ENCODE peak calls at places on chromosomes 13 and 19, in five cellular contexts. K is GM12878, W is IMR-90, B is GM23248, P is fibroblast of lung. N is an unnamed sample. For H4K20me1, the result is how much of the 10 kb centered on the place peaks cover.

GRCh38 chr13:40565282-40566148 is 100.9 kb downstream of the FOXO1 start:
- DNase-seq in K (no peak), W (no peak), B (peak), P (no peak), N (peak)

GRCh38 chr13:99307247-99307646 is at the start of gene GPR183:
- DNase-seq in K (no peak), W (peak), B (peak), P (peak), N (no peak)

GRCh38 chr13:46654956-46655726 is 102.2 kb downstream of the LRCH1 start:
- DNase-seq in K (no peak), W (no peak), B (no peak), P (no peak), N (no peak)

GRCh38 chr13:94416454-94417080 is 62.9 kb downstream of the DCT start:
- DNase-seq in K (no peak), W (peak), B (peak), P (peak), N (no peak)

GRCh38 chr19:48631254-48631653 is 5.9 kb downstream of the DBP start:
- DNase-seq in K (no peak), W (no peak), B (no peak), P (no peak), N (peak)

GRCh38 chr19:30784850-30785459 is 412.8 kb downstream of the ZNF536 start:
- DNase-seq in K (no peak), W (peak), B (peak), P (no peak), N (peak)

GRCh38 chr13:65470781-65471180 is 1759.4 kb downstream of the PCDH9 start:
- DNase-seq in K (no peak), W (peak), B (no peak), P (peak), N (no peak)

GRCh38 chr13:110726726-110727125 is 13.2 kb downstream of the ING1 start:
- DNase-seq in K (no peak), W (no peak), B (no peak), P (no peak), N (no peak)

GRCh38 chr13:110421061-110421460 is 114.0 kb downstream of the COL4A2 start:
- DNase-seq in K (no peak), W (no peak), B (no peak), P (peak), N (no peak)

GRCh38 chr19:44278181-44278690 is 18.6 kb downstream of the ZNF233 start:
- DNase-seq in K (no peak), W (peak), B (peak), P (peak), N (peak)

GRCh38 chr19:1259873-1260748 is 9.0 kb upstream of the CIRBP start:
- DNase-seq in K (no peak), W (no peak), B (peak), P (no peak), N (peak)

GRCh38 chr19:48896191-48896720 is 2.3 kb downstream of the TULP2 start:
- DNase-seq in K (no peak), W (no peak), B (peak), P (peak), N (no peak)

GRCh38 chr19:29831041-29831548 is 19.3 kb downstream of the CCNE1 start:
- DNase-seq in K (no peak), W (no peak), B (peak), P (no peak), N (peak)

GRCh38 chr13:75492389-75492788 is 10.4 kb upstream of the TBC1D4 start:
- DNase-seq in K (no peak), W (peak), B (peak), P (peak), N (no peak)

GRCh38 chr19:37243206-37243632 is 25.2 kb downstream of the ZNF383 start:
- DNase-seq in K (no peak), W (no peak), B (no peak), P (no peak), N (no peak)

GRCh38 chr19:39833464-39834286 is at the start of gene DYRK1B:
- DNase-seq in K (peak), W (peak), B (peak), P (peak), N (peak)

GRCh38 chr13:84821261-84821660 is 939.0 kb upstream of the SLITRK1 start:
- DNase-seq in K (no peak), W (no peak), B (no peak), P (peak), N (no peak)

GRCh38 chr13:50711449-50711848 is 132.0 kb downstream of the DLEU7 start:
- DNase-seq in K (no peak), W (no peak), B (no peak), P (no peak), N (no peak)

GRCh38 chr19:49056101-49056901 is 1.2 kb downstream of the CGB7 start:
- DNase-seq in K (no peak), W (peak), B (peak), P (peak), N (peak)

GRCh38 chr19:38727868-38728660 is 16.2 kb downstream of the CAPN12 start:
- DNase-seq in K (no peak), W (no peak), B (no peak), P (no peak), N (peak)

GRCh38 chr13:95378603-95379002 is 77.4 kb upstream of the ABCC4 start:
- DNase-seq in K (no peak), W (no peak), B (no peak), P (no peak), N (no peak)

GRCh38 chr13:66468656-66469055 is 761.5 kb downstream of the PCDH9 start:
- DNase-seq in K (no peak), W (peak), B (no peak), P (peak), N (no peak)

GRCh38 chr19:20077791-20078463 is at the start of gene ZNF90:
- DNase-seq in K (peak), W (peak), B (peak), P (peak), N (peak)

GRCh38 chr13:60627071-60627686 is 230.2 kb downstream of the TDRD3 start:
- DNase-seq in K (no peak), W (peak), B (peak), P (peak), N (peak)

GRCh38 chr19:19613456-19613855 is 5.0 kb downstream of the PBX4 start:
- DNase-seq in K (no peak), W (no peak), B (peak), P (peak), N (peak)

GRCh38 chr13:39581177-39581576 is 21.8 kb downstream of the LHFPL6 start:
- DNase-seq in K (no peak), W (no peak), B (no peak), P (no peak), N (no peak)

GRCh38 chr19:19820774-19821315 is 705 bp downstream of the ZNF506 start:
- DNase-seq in K (no peak), W (no peak), B (peak), P (no peak), N (no peak)

GRCh38 chr19:16088351-16088984 is 12.2 kb downstream of the TPM4 start:
- DNase-seq in K (no peak), W (no peak), B (no peak), P (peak), N (no peak)
- H3K27ac ChIP-seq in K (no peak), W (no peak), B (peak), P (peak), N (peak)

GRCh38 chr19:17539288-17540117 is 15.9 kb upstream of the COLGALT1 start:
- DNase-seq in K (no peak), W (peak), B (peak), P (peak), N (peak)
- H4K20me1 ChIP-seq in K (under half), W (under half), B (under half), P (under half), N (under half)

DNA sequence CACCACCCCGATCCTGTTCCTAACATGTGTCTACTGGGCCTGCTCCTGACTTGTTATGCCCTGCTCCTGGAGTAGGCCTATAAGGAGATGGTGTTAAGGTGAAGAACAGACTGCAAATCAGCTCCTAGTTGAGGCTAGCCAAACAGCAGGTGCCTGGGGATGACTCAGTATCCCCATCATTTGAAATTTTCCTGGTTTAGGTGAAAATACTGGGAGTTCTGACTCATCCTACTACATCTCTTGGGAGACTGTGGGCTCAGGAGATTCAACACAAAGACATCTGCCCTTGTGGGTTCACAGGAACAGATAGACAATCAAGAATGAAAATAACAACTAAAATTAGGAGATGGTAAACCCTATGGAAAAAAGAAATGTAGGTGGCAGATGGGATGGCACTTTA is 41.2 kb downstream of the BRD4 start:
- DNase-seq in K (no peak), W (peak), B (peak), P (peak), N (peak)
- H3K27ac ChIP-seq in K (peak), W (no peak), B (peak), P (no peak), N (no peak)

DNA sequence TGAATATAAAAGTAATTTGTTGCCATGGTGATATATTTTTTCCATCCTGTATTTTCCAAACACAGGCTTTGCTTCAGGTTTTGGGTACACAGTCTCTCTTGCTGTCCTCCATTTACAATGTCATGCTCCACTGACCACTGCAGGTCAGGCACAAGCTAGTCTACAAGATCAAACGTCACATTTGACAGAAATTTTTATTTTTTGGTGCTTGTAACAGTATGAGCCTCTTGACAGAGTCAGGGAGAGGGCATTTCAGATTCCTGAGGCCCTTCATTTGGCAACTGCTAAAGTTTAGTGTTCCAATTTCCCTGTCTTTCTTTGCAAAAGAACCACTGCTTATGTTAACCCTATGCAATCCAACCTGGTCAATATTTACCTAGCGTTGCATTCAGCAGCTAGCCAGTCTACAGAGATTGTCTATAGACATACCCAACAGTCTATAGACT is 175.0 kb downstream of the RFC3 start:
- DNase-seq in K (no peak), W (no peak), B (no peak), P (no peak), N (no peak)
- H4K20me1 ChIP-seq in K (under half), W (under half), B (under half), P (under half), N (under half)

GRCh38 chr19:27909185-27909840 is 1303.6 kb downstream of the UQCRFS1 start:
- DNase-seq in K (no peak), W (no peak), B (no peak), P (no peak), N (no peak)

GRCh38 chr19:27909861-27910260 is 1303.1 kb downstream of the UQCRFS1 start:
- DNase-seq in K (no peak), W (no peak), B (no peak), P (no peak), N (no peak)

GRCh38 chr19:27901078-27901477 is 1311.9 kb downstream of the UQCRFS1 start:
- DNase-seq in K (no peak), W (no peak), B (no peak), P (no peak), N (no peak)

GRCh38 chr19:27905074-27905473 is 1307.9 kb downstream of the UQCRFS1 start:
- DNase-seq in K (no peak), W (no peak), B (no peak), P (no peak), N (no peak)

DNA sequence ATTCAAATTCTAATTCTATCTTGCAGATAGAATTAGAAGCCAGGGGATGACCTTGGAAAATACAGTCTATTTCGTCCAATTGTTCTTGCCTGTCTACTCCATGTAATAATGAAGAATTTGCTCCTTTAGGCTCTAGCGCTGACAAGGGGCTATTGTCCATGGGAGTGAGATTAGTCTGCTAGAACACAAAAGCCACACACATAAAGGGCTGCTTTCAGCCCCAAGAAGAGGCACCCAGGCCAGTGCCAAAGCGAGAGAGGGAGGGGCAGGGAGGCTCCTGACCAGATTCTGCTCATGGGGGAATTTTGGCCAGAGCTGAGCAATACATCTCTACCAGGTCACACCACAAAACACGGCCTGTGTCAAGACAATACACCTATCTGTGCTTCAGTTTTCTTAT is 1306.9 kb downstream of the UQCRFS1 start:
- DNase-seq in K (no peak), W (no peak), B (no peak), P (no peak), N (no peak)
- H3K27ac ChIP-seq in K (no peak), W (no peak), B (no peak), P (no peak), N (no peak)

GRCh38 chr19:45522010-45522941 is 15.0 kb downstream of the VASP start:
- DNase-seq in K (no peak), W (no peak), B (no peak), P (no peak), N (peak)
- H4K20me1 ChIP-seq in K (under half), W (half or more), B (under half), P (under half), N (under half)

GRCh38 chr13:29887030-29887557 is 36.7 kb upstream of the UBL3 start:
- DNase-seq in K (no peak), W (peak), B (no peak), P (no peak), N (no peak)

GRCh38 chr13:29885967-29886366 is 35.5 kb upstream of the UBL3 start:
- DNase-seq in K (no peak), W (no peak), B (no peak), P (no peak), N (no peak)

GRCh38 chr13:29886446-29886845 is 36.0 kb upstream of the UBL3 start:
- DNase-seq in K (no peak), W (no peak), B (no peak), P (no peak), N (no peak)

GRCh38 chr13:29883941-29884518 is 33.6 kb upstream of the UBL3 start:
- DNase-seq in K (no peak), W (peak), B (no peak), P (peak), N (peak)

GRCh38 chr13:29884671-29885424 is 34.4 kb upstream of the UBL3 start:
- DNase-seq in K (no peak), W (peak), B (peak), P (peak), N (no peak)
- H3K27ac ChIP-seq in K (no peak), W (no peak), B (no peak), P (no peak), N (peak)

DNA sequence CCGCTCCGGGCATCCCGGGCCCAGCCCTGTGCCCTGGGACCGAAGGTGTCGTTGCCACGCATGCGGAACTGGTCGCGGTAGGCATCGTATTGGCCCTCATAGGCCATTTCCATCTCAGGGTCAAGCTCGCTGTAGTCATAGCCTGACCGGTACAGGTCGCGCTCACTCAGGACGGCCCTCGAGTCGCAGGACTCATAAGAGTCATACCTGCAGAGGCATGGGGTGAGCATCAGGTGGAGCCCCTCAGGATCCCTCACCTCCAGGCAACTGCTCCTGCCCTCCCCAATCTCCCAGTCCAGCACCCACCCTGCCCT is 17.4 kb downstream of the AKAP8L start:
- DNase-seq in K (no peak), W (no peak), B (no peak), P (no peak), N (peak)
- H4K20me1 ChIP-seq in K (under half), W (half or more), B (under half), P (under half), N (half or more)

DNA sequence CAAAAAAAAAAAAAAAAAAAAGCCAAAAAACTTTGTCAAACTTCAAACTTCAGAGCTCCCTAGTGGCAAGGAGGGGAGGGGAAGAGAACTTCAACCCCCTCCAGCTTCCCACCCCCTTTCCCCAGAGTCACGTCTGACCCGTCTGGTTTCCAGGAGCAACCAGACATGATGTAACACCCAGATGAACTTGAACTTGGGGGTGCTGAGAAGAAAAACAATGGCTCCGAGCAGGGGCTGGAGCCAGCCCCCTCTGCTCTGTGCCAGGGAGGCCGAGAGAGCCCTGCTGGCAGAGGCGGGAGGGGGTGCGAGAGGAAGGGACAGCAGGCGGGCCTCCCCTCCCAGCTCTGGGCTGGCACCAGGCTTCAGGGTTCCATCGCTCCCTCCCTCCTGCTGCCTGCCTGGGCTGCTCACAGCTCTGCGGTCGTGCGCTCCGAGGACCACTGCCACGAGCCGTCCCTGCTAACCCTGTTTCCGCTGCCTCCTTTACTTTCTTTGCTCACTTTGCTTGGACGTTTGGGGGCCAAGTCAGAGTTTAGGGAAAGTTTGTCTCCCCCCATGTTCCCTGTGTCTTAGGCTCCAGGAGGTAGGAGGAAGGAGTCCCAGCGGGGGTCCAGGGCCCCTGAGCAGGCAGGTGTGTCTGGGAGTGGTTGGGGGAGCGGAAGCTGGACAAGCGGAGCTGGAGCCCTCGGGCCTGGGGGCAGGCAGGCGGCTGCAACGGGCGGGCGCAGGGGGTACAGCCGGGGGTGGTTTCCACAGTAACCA is 11.1 kb downstream of the LYL1 start:
- DNase-seq in K (no peak), W (peak), B (peak), P (peak), N (peak)
- H3K27ac ChIP-seq in K (no peak), W (peak), B (peak), P (no peak), N (peak)